ENCODE peak calls at places on chromosome 9, in eight cellular contexts. X, B, R, C, J, K, G and I are unnamed samples. For H3K27me3 and H3K4me1, the result is how much of the 10 kb centered on the place peaks cover.

GRCh38 chr9:104313396-104314110 is 190.5 kb upstream of the OR13F1 start:
- DNase-seq in X (no peak), B (no peak), R (no peak), C (no peak), J (no peak), K (no peak), G (no peak), I (no peak)

GRCh38 chr9:4324513-4324912 is 24.6 kb upstream of the GLIS3 start:
- DNase-seq in X (no peak), B (no peak), R (peak), C (no peak), J (peak), K (no peak), G (no peak), I (no peak)

GRCh38 chr9:76835571-76836283 is 70.2 kb downstream of the PRUNE2 start:
- DNase-seq in X (no peak), B (peak), R (peak), C (no peak), J (peak), K (no peak), G (no peak), I (no peak)

GRCh38 chr9:76296561-76297276 is 97.5 kb downstream of the RFK start:
- DNase-seq in X (no peak), B (no peak), R (no peak), C (no peak), J (no peak), K (no peak), G (no peak), I (no peak)

GRCh38 chr9:124183772-124184171 is 74.0 kb upstream of the NEK6 start:
- DNase-seq in X (no peak), B (no peak), R (no peak), C (no peak), J (no peak), K (no peak), G (no peak), I (no peak)

GRCh38 chr9:125241863-125242739 is 958 bp upstream of the HSPA5 start:
- DNase-seq in X (peak), B (peak), R (peak), C (no peak), J (no peak), K (peak), G (no peak), I (peak)

GRCh38 chr9:73683862-73684591 is 532.4 kb downstream of the ANXA1 start:
- DNase-seq in X (no peak), B (no peak), R (peak), C (no peak), J (peak), K (no peak), G (no peak), I (no peak)

GRCh38 chr9:87381746-87382145 is 115.9 kb upstream of the DAPK1 start:
- DNase-seq in X (no peak), B (no peak), R (peak), C (no peak), J (no peak), K (no peak), G (no peak), I (no peak)

GRCh38 chr9:36450110-36450732 is 50.2 kb upstream of the RNF38 start:
- DNase-seq in X (no peak), B (no peak), R (peak), C (no peak), J (peak), K (no peak), G (peak), I (no peak)

GRCh38 chr9:120574473-120574872 is 5.5 kb downstream of the CDK5RAP2 start:
- DNase-seq in X (no peak), B (no peak), R (no peak), C (no peak), J (no peak), K (no peak), G (no peak), I (no peak)

GRCh38 chr9:93895535-93895934 is 59.6 kb downstream of the BARX1 start:
- DNase-seq in X (peak), B (no peak), R (no peak), C (peak), J (no peak), K (peak), G (no peak), I (no peak)

GRCh38 chr9:70567511-70567910 is 153.1 kb upstream of the KLF9 start:
- DNase-seq in X (no peak), B (no peak), R (no peak), C (no peak), J (no peak), K (no peak), G (no peak), I (no peak)

GRCh38 chr9:118609355-118610044 is 759.7 kb downstream of the BRINP1 start:
- DNase-seq in X (no peak), B (no peak), R (peak), C (no peak), J (no peak), K (no peak), G (no peak), I (no peak)

GRCh38 chr9:3980771-3981170 is 319.1 kb downstream of the GLIS3 start:
- DNase-seq in X (no peak), B (no peak), R (peak), C (no peak), J (peak), K (no peak), G (no peak), I (no peak)

DNA sequence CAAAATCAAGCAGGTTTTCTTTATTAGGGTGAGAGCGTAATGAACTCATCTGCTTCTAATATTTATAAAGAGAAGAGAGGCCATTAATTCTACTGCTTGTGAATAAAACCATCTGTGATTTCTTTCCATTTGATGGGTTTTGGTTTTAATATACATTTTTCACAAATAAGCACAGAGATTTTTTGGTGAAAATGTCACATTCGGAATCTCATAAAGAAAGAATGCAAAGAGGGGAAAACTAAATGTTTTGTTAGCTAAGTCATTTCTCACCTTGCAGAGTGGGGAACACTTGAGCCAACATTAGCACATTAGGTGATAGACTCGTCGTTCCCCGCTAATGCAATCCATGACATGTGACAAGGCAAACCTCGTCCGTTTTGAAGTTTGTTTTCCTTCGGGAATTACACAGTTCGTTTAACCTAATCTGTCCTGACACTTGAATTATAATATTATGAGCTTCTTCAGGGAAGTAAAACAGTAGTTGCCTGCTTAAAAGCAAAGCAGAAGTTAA is 95.9 kb upstream of the LMX1B start:
- DNase-seq in X (peak), B (no peak), R (peak), C (no peak), J (no peak), K (no peak), G (no peak), I (no peak)
- H3K27me3 ChIP-seq in X (half or more), B (half or more), R (under half), C (under half), J (under half), K (under half), G (half or more), I (half or more)

GRCh38 chr9:129414377-129415021 is 206.4 kb downstream of the C9orf50 start:
- DNase-seq in X (no peak), B (peak), R (peak), C (peak), J (peak), K (peak), G (peak), I (peak)
- H3K4me3 ChIP-seq in X (peak), B (peak), R (peak), C (peak), J (no peak), K (no peak), G (peak), I (peak)

DNA sequence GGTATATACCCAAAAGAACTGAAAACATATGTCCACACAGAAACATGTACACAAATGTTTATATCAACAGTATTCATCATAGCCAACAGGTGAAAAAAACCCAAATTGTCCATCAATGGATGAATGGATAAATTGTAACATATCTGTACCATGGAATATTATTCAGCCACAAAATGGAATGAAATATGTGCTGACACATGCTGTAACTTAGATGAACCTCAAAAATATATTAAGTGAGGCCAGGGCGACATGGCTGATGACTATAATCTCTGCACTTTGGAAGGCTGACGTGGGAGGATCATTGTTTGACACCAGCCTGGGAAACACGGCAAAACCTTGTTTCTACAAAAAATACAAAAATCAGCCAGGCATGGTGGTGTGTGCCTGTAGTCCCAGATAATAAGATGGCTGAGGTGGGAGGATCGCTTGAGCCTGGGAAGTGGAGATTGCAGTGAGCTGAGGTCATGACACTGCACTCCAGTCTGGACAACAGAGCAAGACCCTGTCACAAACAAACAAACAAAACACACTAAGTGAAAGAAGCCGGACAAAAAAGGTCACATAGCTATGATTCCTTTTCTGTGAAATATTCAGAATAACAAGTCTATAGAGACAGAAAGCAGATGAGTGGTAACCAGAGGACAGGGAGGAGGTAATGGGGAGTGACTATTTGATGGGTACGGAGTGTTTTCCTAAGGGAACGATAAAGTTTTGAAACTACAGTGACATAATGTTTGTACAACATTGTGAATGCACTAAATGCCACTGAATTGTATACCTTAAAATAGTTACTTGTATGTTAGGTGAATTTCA is 11.4 kb downstream of the KYAT1 start:
- DNase-seq in X (no peak), B (no peak), R (no peak), C (no peak), J (no peak), K (no peak), G (no peak), I (no peak)
- H3K4me1 ChIP-seq in X (under half), B (under half), R (under half), C (under half), J (under half), K (under half), G (under half), I (under half)

DNA sequence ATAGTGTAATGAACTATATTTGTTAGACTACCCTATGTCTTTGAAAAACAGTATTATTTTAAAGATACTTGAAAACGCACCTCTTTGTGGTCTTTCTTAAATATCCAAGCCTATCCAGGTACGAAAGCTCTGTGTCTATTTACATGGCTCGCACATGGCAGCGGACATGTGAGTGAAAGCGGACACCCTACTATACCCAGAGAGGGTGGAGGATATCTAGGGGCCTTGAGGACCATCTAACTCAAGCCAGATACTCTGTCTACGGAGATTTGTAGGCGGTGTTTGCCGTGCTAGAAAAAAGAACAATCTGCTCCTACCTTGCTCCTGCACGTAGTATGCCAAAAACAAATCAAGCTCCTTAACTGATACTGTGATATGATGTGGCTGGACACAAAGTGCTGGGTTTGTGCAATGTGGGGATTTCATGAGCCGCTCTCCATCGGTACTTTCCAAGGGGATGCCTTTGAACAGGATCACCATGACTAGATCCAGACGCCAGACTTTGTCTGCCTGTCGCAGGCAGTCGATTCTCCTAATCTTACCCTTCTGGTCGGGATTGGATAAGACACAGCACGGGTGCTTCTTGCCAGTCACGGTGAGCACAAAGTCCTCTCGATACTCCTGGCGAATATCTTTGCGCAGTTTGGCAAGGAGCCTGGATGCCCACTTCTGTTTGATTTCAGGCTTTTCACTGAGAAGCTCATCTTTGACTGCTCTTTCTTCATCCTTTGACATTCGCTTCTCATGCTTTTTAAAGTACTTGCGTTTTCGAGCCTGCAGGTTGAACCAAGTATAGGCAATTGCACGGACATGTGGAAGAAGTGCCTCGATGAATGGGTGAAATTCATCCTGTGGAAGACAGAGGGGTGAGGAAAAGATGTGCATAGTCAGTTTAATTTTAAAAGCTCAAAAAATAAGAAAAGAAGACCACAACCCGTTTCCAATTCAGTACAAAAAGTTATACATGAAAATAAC is 7.0 kb downstream of the NFIB start:
- DNase-seq in X (no peak), B (no peak), R (no peak), C (no peak), J (peak), K (no peak), G (no peak), I (no peak)
- H3K27me3 ChIP-seq in X (under half), B (under half), R (under half), C (under half), J (under half), K (under half), G (under half), I (under half)

DNA sequence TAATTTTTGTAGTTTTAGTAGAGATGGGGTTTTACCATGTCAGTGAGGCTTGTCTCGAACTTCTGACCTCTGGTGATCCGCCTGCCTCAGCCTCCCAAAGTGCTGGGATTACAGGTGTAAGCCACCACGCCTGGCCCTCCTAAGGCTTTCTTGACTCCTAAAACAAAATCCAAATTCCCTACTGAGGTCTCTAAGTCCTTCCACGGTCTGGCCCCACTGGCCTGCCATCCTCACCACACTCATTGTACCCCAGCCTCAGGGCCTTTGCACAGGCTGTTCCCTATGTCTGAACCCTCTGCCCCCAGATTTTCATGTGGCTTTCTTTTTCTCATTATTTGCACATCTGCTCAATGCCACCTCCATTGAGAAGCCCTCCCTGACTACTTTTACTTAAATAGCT is 34.7 kb upstream of the MVB12B start:
- DNase-seq in X (no peak), B (no peak), R (no peak), C (no peak), J (no peak), K (no peak), G (no peak), I (no peak)
- H3K4me3 ChIP-seq in X (no peak), B (no peak), R (no peak), C (no peak), J (no peak), K (no peak), G (no peak), I (no peak)

DNA sequence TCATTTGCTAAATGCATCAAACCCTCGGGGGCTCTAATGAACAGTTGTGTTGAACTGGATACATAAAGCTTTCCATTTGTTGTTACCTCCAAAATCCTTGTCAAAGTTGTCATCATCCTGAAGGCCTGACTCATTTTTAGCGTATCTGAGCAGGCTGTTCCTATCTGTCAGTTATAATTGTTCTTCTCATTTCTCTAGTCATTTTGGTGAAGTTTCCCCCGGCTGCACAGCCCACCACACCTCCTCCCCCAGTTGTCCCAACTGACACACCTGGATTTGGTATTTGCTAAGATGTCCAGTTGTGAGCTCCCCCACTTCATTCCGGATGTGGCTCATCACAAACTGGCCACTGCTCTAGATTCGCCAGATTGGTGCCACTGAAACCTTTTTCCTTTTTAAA is 27.7 kb downstream of the ZFAND5 start:
- DNase-seq in X (no peak), B (no peak), R (no peak), C (no peak), J (no peak), K (no peak), G (no peak), I (no peak)
- H3K4me1 ChIP-seq in X (under half), B (under half), R (under half), C (under half), J (under half), K (under half), G (under half), I (under half)

GRCh38 chr9:97503862-97504210 is 2.4 kb downstream of the TMOD1 start:
- DNase-seq in X (no peak), B (no peak), R (no peak), C (no peak), J (no peak), K (no peak), G (no peak), I (no peak)
- H3K27me3 ChIP-seq in X (under half), B (under half), R (half or more), C (under half), J (under half), K (under half), G (under half), I (under half)

GRCh38 chr9:136341042-136341655 is 13.8 kb downstream of the GPSM1 start:
- DNase-seq in X (no peak), B (no peak), R (no peak), C (no peak), J (no peak), K (peak), G (no peak), I (no peak)

GRCh38 chr9:136341769-136342168 is 14.4 kb downstream of the GPSM1 start:
- DNase-seq in X (no peak), B (no peak), R (no peak), C (no peak), J (no peak), K (no peak), G (no peak), I (no peak)

GRCh38 chr9:136343884-136344269 is 16.5 kb downstream of the GPSM1 start:
- DNase-seq in X (no peak), B (no peak), R (no peak), C (no peak), J (no peak), K (no peak), G (no peak), I (no peak)

GRCh38 chr9:136343121-136343883 is 16.0 kb downstream of the GPSM1 start:
- DNase-seq in X (no peak), B (no peak), R (no peak), C (no peak), J (no peak), K (peak), G (no peak), I (no peak)

DNA sequence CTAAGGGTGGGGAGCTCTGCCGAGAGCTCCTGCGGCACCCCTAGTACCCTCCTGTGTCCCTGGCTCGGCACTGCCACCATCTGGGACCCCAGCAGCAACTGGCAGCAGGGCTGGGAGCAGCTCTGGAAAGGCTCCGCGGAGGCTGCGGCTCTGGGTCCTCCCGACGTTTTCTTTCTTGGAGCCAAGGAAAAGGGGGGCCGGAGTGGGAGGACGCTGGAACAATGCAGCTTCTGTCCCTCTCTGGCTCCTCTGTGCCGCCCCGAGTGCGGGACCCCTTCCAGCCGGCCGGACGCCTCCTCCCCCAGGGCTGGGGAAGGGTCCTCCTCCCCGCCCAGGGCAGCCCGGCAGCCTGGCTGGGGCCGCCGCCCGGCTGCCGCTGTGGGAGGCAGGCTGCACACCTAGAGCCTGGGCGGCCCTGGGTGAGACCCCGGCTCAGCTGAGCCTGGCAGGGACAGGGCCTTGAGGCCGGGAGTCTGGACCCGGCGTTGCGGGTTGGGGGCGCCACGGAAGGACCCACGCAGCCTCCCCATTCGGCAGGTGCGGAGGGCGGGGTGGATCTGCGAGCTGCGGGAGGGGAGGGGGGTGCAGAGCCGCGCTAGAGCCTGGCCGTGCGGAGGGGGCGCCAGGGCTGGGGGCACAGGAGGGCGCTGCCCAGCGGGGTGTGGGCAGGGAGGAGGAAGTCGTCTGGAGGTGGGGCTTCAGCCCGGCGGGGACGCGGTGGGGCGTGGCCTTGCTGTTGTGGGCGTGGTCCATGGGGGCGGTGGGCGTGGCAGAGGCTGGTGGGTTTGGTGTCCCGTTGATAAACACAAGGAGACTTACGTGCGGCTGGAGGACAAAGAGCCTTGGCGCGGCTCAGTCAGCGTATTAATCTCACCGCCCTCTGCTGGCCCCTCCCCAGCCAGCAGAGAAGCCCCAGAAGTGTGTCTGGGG is 15.1 kb downstream of the GPSM1 start:
- DNase-seq in X (no peak), B (peak), R (peak), C (peak), J (peak), K (peak), G (peak), I (peak)
- H3K4me3 ChIP-seq in X (peak), B (peak), R (no peak), C (no peak), J (no peak), K (peak), G (peak), I (peak)